ENCODE peak calls at places on chromosomes 12 and 14, in six cellular contexts. O is fibroblast of lung; S is H1; M is glutamatergic neuron; B is CD4-positive, alpha-beta memory T cell; T is sciatic nerve. D is an unnamed sample.

GRCh38 chr14:96016761-96017160 is 22.4 kb upstream of the C14orf132 start:
- DNase-seq in M (peak), S (no peak), B (no peak), O (no peak), T (no peak), D (no peak)

GRCh38 chr12:81245918-81246611 is 168.2 kb downstream of the ACSS3 start:
- DNase-seq in M (no peak), O (no peak), T (no peak), S (no peak), B (no peak), D (no peak)

GRCh38 chr12:96248532-96248931 is 54.4 kb downstream of the ELK3 start:
- DNase-seq in O (no peak), B (no peak), M (no peak), T (no peak), S (no peak), D (no peak)

GRCh38 chr14:104547310-104547997 is 32.1 kb upstream of the C14orf180 start:
- DNase-seq in O (no peak), M (no peak), B (no peak), T (peak), S (no peak), D (no peak)

GRCh38 chr12:115709410-115710065 is 568.0 kb downstream of the MED13L start:
- DNase-seq in B (no peak), M (no peak), T (peak), O (peak), S (no peak), D (no peak)

GRCh38 chr12:27623645-27624044 is 72.6 kb upstream of the REP15 start:
- DNase-seq in S (no peak), O (no peak), M (no peak), B (no peak), T (no peak), D (no peak)

GRCh38 chr12:12821975-12822374 is 8.8 kb downstream of the DDX47 start:
- DNase-seq in O (no peak), S (no peak), B (no peak), M (no peak), T (no peak), D (no peak)

GRCh38 chr14:66281036-66281776 is 205.0 kb upstream of the CCDC196 start:
- DNase-seq in B (no peak), S (no peak), O (no peak), M (no peak), T (peak), D (no peak)

GRCh38 chr12:117151195-117152031 is 38.9 kb downstream of the FBXO21 start:
- DNase-seq in B (no peak), O (peak), M (peak), T (peak), S (peak), D (peak)

GRCh38 chr14:64191756-64192155 is 102.4 kb downstream of the ESR2 start:
- DNase-seq in M (no peak), B (no peak), O (peak), S (no peak), T (no peak), D (no peak)

GRCh38 chr12:39412210-39412609 is 30.7 kb downstream of the KIF21A start:
- DNase-seq in O (no peak), B (no peak), S (peak), M (no peak), T (no peak), D (no peak)

GRCh38 chr14:90419200-90419599 is 22.4 kb downstream of the CALM1 start:
- DNase-seq in M (no peak), T (peak), S (no peak), B (no peak), O (peak), D (no peak)

GRCh38 chr12:57063991-57064725 is 14.2 kb upstream of the MYO1A start:
- DNase-seq in S (no peak), M (no peak), T (no peak), O (no peak), B (peak), D (no peak)

GRCh38 chr12:95942532-95943230 is at the start of gene CCDC38:
- DNase-seq in O (peak), S (no peak), B (peak), T (peak), M (peak), D (no peak)

GRCh38 chr14:50910495-50911420 is 33.5 kb downstream of the PYGL start:
- DNase-seq in B (no peak), S (no peak), M (peak), O (no peak), T (no peak), D (no peak)

GRCh38 chr12:45966486-45966885 is 23.9 kb downstream of the SCAF11 start:
- DNase-seq in B (no peak), S (no peak), M (no peak), O (peak), T (no peak), D (no peak)

GRCh38 chr14:99758121-99758871 is 34.9 kb upstream of the EML1 start:
- DNase-seq in S (no peak), B (no peak), M (peak), T (peak), O (peak), D (peak)

GRCh38 chr14:32224731-32225377 is 21.8 kb upstream of the RNU6-8 start:
- DNase-seq in S (no peak), B (no peak), T (no peak), O (peak), M (peak), D (no peak)

GRCh38 chr12:41521872-41522379 is 333.8 kb downstream of the PDZRN4 start:
- DNase-seq in T (no peak), M (no peak), S (no peak), O (peak), B (no peak), D (no peak)

GRCh38 chr14:103886304-103887169 is 39.2 kb upstream of the PPP1R13B start:
- DNase-seq in O (no peak), M (no peak), T (no peak), B (no peak), S (no peak), D (no peak)

GRCh38 chr14:92277031-92277430 is 45.9 kb upstream of the SLC24A4 start:
- DNase-seq in O (no peak), B (no peak), T (no peak), M (no peak), S (no peak), D (no peak)

GRCh38 chr14:50064993-50065392 is 51.4 kb downstream of the VCPKMT start:
- DNase-seq in M (no peak), B (peak), T (no peak), S (no peak), O (peak), D (no peak)

GRCh38 chr12:30687265-30687986 is 8.2 kb downstream of the IPO8 start:
- DNase-seq in B (no peak), M (no peak), S (no peak), O (peak), T (no peak), D (no peak)

GRCh38 chr14:101476931-101477553 is 84.3 kb upstream of the DIO3 start:
- DNase-seq in T (peak), M (peak), B (no peak), O (no peak), S (peak), D (no peak)

GRCh38 chr14:99630202-99630601 is 14.7 kb upstream of the HHIPL1 start:
- DNase-seq in S (no peak), O (no peak), B (no peak), M (no peak), T (no peak), D (no peak)

GRCh38 chr12:133156125-133156690 is 25.1 kb upstream of the ZNF268 start:
- DNase-seq in M (no peak), T (no peak), O (peak), B (no peak), S (no peak), D (no peak)

GRCh38 chr12:125220404-125221273 is 155.4 kb downstream of the AACS start:
- DNase-seq in S (no peak), M (no peak), O (no peak), T (no peak), B (no peak), D (no peak)